ENCODE peak calls at places on chromosome 22, in four cellular contexts. M is psoas muscle, V is activated T-helper 1 cell treated with Interleukin-2 at 50 U/mL for 16 hours, R is HEK293T. I is an unnamed sample.
A peak's percentile ranks its signal among the peaks of the same experiment; 100 is the strongest.

GRCh38 chr22:46579751-46580449 is 40.3 kb upstream of the GRAMD4 start:
- DNase-seq in M (peak; percentile 52), V (no peak), R (no peak), I (no peak)

GRCh38 chr22:19438286-19438685 is 5.9 kb downstream of the MRPL40 start:
- DNase-seq in M (no peak), V (no peak), R (no peak), I (no peak)

GRCh38 chr22:50530280-50530856 is 556 bp upstream of the TYMP start:
- DNase-seq in M (peak; percentile 92), V (no peak), R (no peak), I (no peak)

GRCh38 chr22:26781591-26781990 is 124.2 kb downstream of the MIAT start:
- DNase-seq in M (no peak), V (no peak), R (no peak), I (no peak)

GRCh38 chr22:45546333-45547015 is 43.8 kb downstream of the FBLN1 start:
- DNase-seq in M (no peak), V (no peak), R (no peak), I (no peak)

GRCh38 chr22:24115247-24116207 is 65.8 kb upstream of the SUSD2 start:
- DNase-seq in M (no peak), V (no peak), R (no peak), I (no peak)

GRCh38 chr22:46588279-46589140 is 31.7 kb upstream of the GRAMD4 start:
- DNase-seq in M (peak; percentile 64), V (no peak), R (no peak), I (no peak)

GRCh38 chr22:20434264-20434751 is 3.3 kb downstream of the SCARF2 start:
- DNase-seq in M (peak; percentile 43), V (no peak), R (no peak), I (no peak)

GRCh38 chr22:38638734-38639133 is 17.5 kb downstream of the FAM227A start:
- DNase-seq in M (no peak), V (no peak), R (peak; percentile 5), I (no peak)

GRCh38 chr22:47574551-47574950 is 812.1 kb downstream of the TBC1D22A start:
- DNase-seq in M (no peak), V (no peak), R (no peak), I (no peak)

GRCh38 chr22:20566420-20567260 is 59.2 kb downstream of the MED15 start:
- DNase-seq in M (peak; percentile 51), V (peak; percentile 66), R (no peak), I (no peak)

GRCh38 chr22:40757071-40757470 is 62.1 kb downstream of the SLC25A17 start:
- DNase-seq in M (no peak), V (no peak), R (no peak), I (no peak)

GRCh38 chr22:30879398-30879797 is 89.2 kb downstream of the MORC2 start:
- DNase-seq in M (no peak), V (no peak), R (no peak), I (no peak)

GRCh38 chr22:17891427-17892167 is 117.3 kb upstream of the BID start:
- DNase-seq in M (peak; percentile 87), V (no peak), R (peak; percentile 48), I (no peak)

GRCh38 chr22:41844036-41844435 is 11.1 kb downstream of the SREBF2 start:
- DNase-seq in M (no peak), V (no peak), R (no peak), I (no peak)

GRCh38 chr22:44595841-44596341 is 97.9 kb upstream of the RTL6 start:
- DNase-seq in M (peak; percentile 18), V (no peak), R (peak; percentile 49), I (no peak)

GRCh38 chr22:27750866-27751265 is 50.7 kb downstream of the MN1 start:
- DNase-seq in M (no peak), V (no peak), R (no peak), I (no peak)

GRCh38 chr22:40648386-40648785 is 11.9 kb upstream of the MRTFA start:
- DNase-seq in M (no peak), V (no peak), R (no peak), I (no peak)

GRCh38 chr22:29315286-29316195 is at the start of gene RASL10A:
- DNase-seq in M (peak; percentile 69), V (no peak), R (peak; percentile 64), I (no peak)

GRCh38 chr22:35480627-35481565 is 59.7 kb upstream of the RASD2 start:
- DNase-seq in M (no peak), V (no peak), R (no peak), I (no peak)

GRCh38 chr22:36425977-36426523 is 38.3 kb upstream of the MYH9 start:
- DNase-seq in M (peak; percentile 75), V (no peak), R (no peak), I (no peak)

GRCh38 chr22:30890689-30891442 is 77.7 kb downstream of the MORC2 start:
- DNase-seq in M (peak; percentile 71), V (no peak), R (peak; percentile 78), I (peak; percentile 7)

GRCh38 chr22:35175392-35175791 is 81.9 kb upstream of the HMGXB4 start:
- DNase-seq in M (no peak), V (no peak), R (no peak), I (no peak)

GRCh38 chr22:44931766-44932165 is 78.0 kb downstream of the PHF21B start:
- DNase-seq in M (no peak), V (no peak), R (no peak), I (no peak)

GRCh38 chr22:40423882-40424640 is 53.7 kb downstream of the SGSM3 start:
- DNase-seq in M (peak; percentile 78), V (no peak), R (no peak), I (no peak)

I was measured in Panc1.